ENCODE peak calls at places on chromosomes 1 and 21, in five cellular contexts. L is ovary, R is H9, C is lower lobe of right lung, B is uterus. U is an unnamed sample.

GRCh38 chr21:34528131-34528561 is 16.1 kb upstream of the KCNE1 start:
- DNase-seq in L (no peak), B (no peak), C (no peak), R (no peak), U (no peak)

GRCh38 chr1:223827193-223827663 is 18.5 kb downstream of the TP53BP2 start:
- DNase-seq in B (no peak), R (no peak), L (no peak), C (no peak), U (no peak)

GRCh38 chr1:248631354-248632041 is 3.4 kb downstream of the OR2T11 start:
- DNase-seq in C (no peak), R (no peak), L (no peak), B (no peak), U (no peak)

GRCh38 chr1:244833734-244834595 is 1.5 kb upstream of the COX20 start:
- DNase-seq in C (peak; percentile 73), L (peak; percentile 73), R (peak; percentile 66), B (peak; percentile 45), U (peak; percentile 45)

GRCh38 chr1:155209373-155209721 is 852 bp downstream of the MTX1 start:
- DNase-seq in C (no peak), L (no peak), B (no peak), R (no peak), U (no peak)

GRCh38 chr1:3651939-3652537 is at the start of gene TP73:
- DNase-seq in C (no peak), L (peak; percentile 63), B (no peak), R (no peak), U (no peak)

GRCh38 chr1:52641307-52641706 is 8.3 kb downstream of the SHISAL2A start:
- DNase-seq in R (no peak), B (no peak), L (no peak), C (no peak), U (no peak)

GRCh38 chr1:114745351-114745750 is 12.4 kb downstream of the CSDE1 start:
- DNase-seq in L (no peak), R (no peak), C (no peak), B (no peak), U (no peak)

GRCh38 chr1:96030312-96030711 is 691.3 kb upstream of the PTBP2 start:
- DNase-seq in R (no peak), L (no peak), B (no peak), C (no peak), U (no peak)

GRCh38 chr1:190138711-190139110 is 339.0 kb downstream of the BRINP3 start:
- DNase-seq in C (no peak), R (no peak), L (no peak), B (no peak), U (no peak)

GRCh38 chr1:32886012-32886827 is at the start of gene HPCA:
- DNase-seq in B (no peak), R (peak; percentile 84), L (peak; percentile 65), C (peak; percentile 68), U (peak; percentile 60)

GRCh38 chr1:45244660-45245059 is 38.3 kb upstream of the ZSWIM5 start:
- DNase-seq in L (no peak), R (no peak), B (no peak), C (no peak), U (no peak)

GRCh38 chr1:8816831-8817412 is 518 bp downstream of the RERE start:
- DNase-seq in L (peak; percentile 42), B (peak; percentile 30), R (no peak), C (peak; percentile 56), U (peak; percentile 28)

GRCh38 chr1:208036918-208037567 is 126.1 kb upstream of the CD34 start:
- DNase-seq in C (no peak), L (no peak), R (no peak), B (no peak), U (no peak)

GRCh38 chr1:12148160-12148957 is 18.4 kb upstream of the TNFRSF1B start:
- DNase-seq in L (no peak), R (no peak), B (no peak), C (no peak), U (no peak)

GRCh38 chr1:12145616-12146342 is 21.0 kb upstream of the TNFRSF1B start:
- DNase-seq in C (no peak), L (no peak), B (no peak), R (no peak), U (no peak)

GRCh38 chr1:12147116-12147753 is 19.6 kb upstream of the TNFRSF1B start:
- DNase-seq in C (no peak), R (no peak), L (no peak), B (no peak), U (no peak)

GRCh38 chr1:12144969-12145368 is 21.8 kb upstream of the TNFRSF1B start:
- DNase-seq in C (no peak), L (no peak), B (no peak), R (no peak), U (no peak)

DNA sequence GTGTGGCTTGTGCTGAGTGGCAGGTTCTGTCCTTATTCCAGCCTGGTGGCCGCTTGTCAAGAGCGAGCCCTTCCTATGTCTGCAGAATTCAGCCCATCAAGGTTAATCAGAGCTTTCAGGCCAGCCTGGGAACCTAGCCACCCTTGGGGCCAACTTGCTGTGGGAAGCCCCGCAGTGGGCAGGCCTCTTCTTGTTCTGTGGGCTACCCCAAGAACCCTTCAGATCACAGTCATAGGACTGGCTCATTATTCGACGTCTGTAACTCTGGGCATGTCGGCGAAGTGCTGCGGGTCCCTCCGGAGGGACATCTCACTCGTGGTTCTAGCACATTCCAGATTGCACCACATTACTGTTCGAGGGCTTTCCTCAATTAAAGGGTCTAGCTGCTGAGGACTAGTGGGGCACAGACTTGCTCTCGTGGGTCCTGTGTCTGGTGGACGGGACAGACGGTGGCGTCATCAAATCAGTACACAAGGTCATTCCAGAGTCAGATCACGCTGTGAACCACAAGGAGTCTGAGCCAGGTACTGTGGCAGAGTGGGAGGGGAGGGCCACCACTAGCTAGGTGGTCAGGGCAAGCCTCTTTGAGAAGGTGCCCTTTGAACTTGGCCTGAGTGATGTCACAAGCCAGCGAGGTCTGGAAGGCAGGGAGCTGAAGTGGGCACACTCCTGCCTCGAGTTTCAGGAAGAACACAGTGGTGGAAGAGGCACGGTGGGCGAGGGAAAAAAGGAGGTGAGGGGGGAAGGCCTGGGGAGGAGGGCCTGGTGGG is 20.3 kb upstream of the TNFRSF1B start:
- DNase-seq in R (no peak), C (no peak), L (no peak), B (no peak), U (no peak)
- H3K4me1 ChIP-seq in R (no peaks in the 10 kb centered on the region), C (peaks cover 85% of the 10 kb centered on the region), L (peaks cover 16% of the 10 kb centered on the region), B (no peaks in the 10 kb centered on the region), U (peaks cover 39% of the 10 kb centered on the region)

DNA sequence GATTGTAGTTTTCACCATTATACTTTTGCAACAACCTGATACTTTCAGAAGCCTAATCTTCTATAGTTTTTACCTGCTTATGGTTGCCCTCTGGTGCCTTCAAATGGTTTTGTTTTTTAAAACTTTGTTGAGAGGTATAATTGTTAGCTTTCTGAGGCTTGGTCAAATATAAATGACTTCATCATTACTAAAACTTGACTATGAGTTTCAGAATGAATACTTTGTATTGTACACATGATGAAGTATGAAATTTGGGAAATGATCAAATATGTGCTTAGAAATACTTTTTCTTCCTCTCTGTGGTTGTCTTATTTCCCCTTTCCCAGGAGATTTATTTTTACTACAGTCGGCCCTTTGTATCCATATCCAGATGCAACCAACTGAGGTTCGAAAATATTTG is 151.8 kb upstream of the B3GALT2 start:
- DNase-seq in C (no peak), L (no peak), R (no peak), B (no peak), U (no peak)
- TF ChIP-seq CTCF in C (no peak), L (no peak), R (no peak), B (no peak), U (peak; percentile 6)

GRCh38 chr21:10640446-10640845 is 119.1 kb downstream of the TPTE start:
- DNase-seq in R (no peak), B (no peak), L (no peak), C (no peak), U (no peak)

GRCh38 chr21:10639123-10639522 is 117.7 kb downstream of the TPTE start:
- DNase-seq in L (no peak), C (no peak), R (no peak), B (no peak), U (no peak)

GRCh38 chr21:10641107-10641506 is 119.7 kb downstream of the TPTE start:
- DNase-seq in L (no peak), C (no peak), B (no peak), R (no peak), U (no peak)
- H3K9me3 ChIP-seq in L (no peaks in the 10 kb centered on the region), C (peaks cover 34% of the 10 kb centered on the region), B (no peaks in the 10 kb centered on the region), R (peaks cover 99% of the 10 kb centered on the region), U (peaks cover 10% of the 10 kb centered on the region)

DNA sequence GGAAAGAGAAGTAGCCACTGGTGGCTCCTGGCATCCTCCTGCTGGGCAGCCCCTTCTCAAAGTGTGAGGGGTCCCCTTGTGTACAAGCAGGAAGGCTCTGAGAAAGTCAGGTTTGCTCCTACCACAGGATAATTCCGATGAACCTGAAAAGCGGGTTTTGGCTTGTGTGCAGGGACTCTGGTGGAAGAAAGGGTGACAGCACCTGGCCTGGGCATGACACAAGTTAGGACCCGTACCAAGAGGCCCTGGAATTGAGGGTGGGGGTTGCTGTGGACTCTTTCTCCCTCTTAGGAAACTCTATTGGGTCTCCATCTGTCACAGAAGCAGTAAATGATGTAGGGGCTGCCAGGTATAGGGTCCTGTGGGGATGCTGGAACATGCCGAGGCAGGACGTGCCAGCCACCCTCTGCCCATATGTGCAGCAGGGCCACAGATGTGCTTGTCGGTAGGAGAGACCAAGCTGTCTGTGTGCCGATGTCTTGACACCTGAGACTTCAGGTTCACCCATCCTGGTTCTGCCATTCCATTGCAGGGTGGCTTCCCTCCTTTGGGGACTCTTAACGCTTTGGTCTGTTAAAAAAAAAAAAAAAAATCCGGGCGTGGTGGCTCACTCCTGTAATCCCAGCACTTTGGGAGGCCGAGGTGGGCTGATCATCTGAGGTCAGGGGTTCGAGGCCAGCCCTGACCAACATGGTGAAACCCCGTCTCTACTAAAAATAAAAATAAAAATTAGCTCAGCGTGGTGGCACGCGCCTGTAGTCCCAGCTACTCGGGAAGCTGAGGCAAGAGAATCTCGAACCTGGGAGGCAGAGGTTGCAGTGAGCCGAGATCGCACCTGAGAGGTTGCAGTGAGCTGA is 9.8 kb downstream of the C1orf35 start:
- DNase-seq in B (no peak), L (no peak), R (peak; percentile 12), C (no peak), U (no peak)
- H3K4me1 ChIP-seq in B (peaks cover 28% of the 10 kb centered on the region), L (peaks cover 22% of the 10 kb centered on the region), R (no peaks in the 10 kb centered on the region), C (peaks cover 71% of the 10 kb centered on the region), U (peaks cover 54% of the 10 kb centered on the region)

DNA sequence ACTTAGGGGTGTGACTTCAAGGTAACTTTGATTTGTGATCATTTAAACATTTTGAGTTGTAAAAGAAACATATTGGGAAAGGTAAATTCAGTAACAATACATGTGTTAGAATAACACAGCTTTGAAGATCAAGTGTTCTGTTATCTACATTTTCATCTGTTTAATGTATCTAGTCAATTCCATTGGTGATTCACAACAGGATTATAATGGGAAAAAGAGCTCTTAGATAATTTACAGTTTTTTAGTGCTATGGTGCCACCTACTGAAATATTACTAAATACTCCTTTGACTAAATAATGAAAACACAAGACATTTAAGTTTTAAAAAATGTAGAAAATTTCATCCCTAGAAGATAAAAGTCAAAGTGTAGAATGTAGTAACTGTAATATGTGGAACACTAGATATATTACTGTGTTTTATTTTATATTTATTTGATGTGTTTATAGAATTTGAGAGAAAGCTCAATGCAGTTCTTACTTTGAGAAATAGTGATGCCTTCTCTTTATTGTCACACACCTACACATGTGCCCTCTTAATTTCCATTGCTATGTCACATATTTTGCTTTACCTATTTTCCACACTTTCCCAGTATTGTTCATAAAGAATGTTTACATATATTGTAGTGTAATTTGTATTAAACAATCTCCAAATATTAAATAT is 47.4 kb downstream of the PTPRC start:
- DNase-seq in C (no peak), L (no peak), R (no peak), B (no peak), U (no peak)
- TF ChIP-seq CTCF in C (no peak), L (no peak), R (peak; percentile 59), B (no peak), U (no peak)

GRCh38 chr1:4915159-4915558 is 260.8 kb downstream of the AJAP1 start:
- DNase-seq in L (no peak), B (no peak), R (no peak), C (no peak), U (no peak)
- H3K9me3 ChIP-seq in L (peaks cover 6% of the 10 kb centered on the region), B (no peaks in the 10 kb centered on the region), R (peaks cover 3% of the 10 kb centered on the region), C (no peaks in the 10 kb centered on the region), U (no peaks in the 10 kb centered on the region)

U was measured in heart right ventricle.